ENCODE peak calls at places on chromosomes 4 and X, in seven cellular contexts. M is nucleus accumbens, B is iPS DF 6.9, R is ACHN, Q is pons, H is AG08396, D is endodermal cell. U is an unnamed sample.

GRCh38 chr4:158008551-158009218 is 164.1 kb downstream of the GASK1B start:
- DNase-seq in M (no peak), B (no peak), R (no peak), Q (peak), H (no peak), D (no peak), U (no peak)

GRCh38 chr4:8378776-8379175 is 61.7 kb downstream of the ACOX3 start:
- DNase-seq in M (no peak), B (no peak), R (no peak), Q (no peak), H (no peak), D (no peak), U (no peak)

GRCh38 chrX:120791013-120791643 is 84.5 kb downstream of the CT47B1 start:
- DNase-seq in M (no peak), B (no peak), R (peak), Q (peak), H (peak), D (no peak), U (no peak)

GRCh38 chrX:107204063-107204605 is 2.1 kb downstream of the NUP62CL start:
- DNase-seq in M (no peak), B (no peak), R (peak), Q (no peak), H (no peak), D (no peak), U (no peak)

GRCh38 chr4:163755013-163755412 is 260.5 kb downstream of the TMA16 start:
- DNase-seq in M (no peak), B (no peak), R (peak), Q (peak), H (peak), D (no peak), U (no peak)

GRCh38 chr4:138859249-138859648 is 156.3 kb upstream of the NOCT start:
- DNase-seq in M (no peak), B (no peak), R (peak), Q (no peak), H (no peak), D (no peak), U (no peak)

GRCh38 chr4:2432991-2433530 is 14.3 kb downstream of the CFAP99 start:
- DNase-seq in M (peak), B (no peak), R (peak), Q (peak), H (no peak), D (peak), U (no peak)

GRCh38 chr4:54568184-54568583 is 89.6 kb upstream of the KIT start:
- DNase-seq in M (no peak), B (no peak), R (peak), Q (no peak), H (peak), D (no peak), U (no peak)